ENCODE peak calls at places on chromosomes 3 and 15, in eight cellular contexts. One of them, this sample, is unnamed.

GRCh38 chr3:139189943-139190342 is 145.3 kb upstream of the PRR23C start:
- DNase-seq in fibroblast of the aortic adventitia: no peak
- DNase-seq in left colon: no peak
- DNase-seq in retinal pigment epithelial cell: no peak
- DNase-seq in kidney tubule cell: no peak
- DNase-seq in stimulated activated naive B cell treated with anti-CD40 and anti-IgM and Interleukin-4, amounts not matched to agents 10 μg/mL and 1 μg/mL and 100 μg/mL, for 72 hours: no peak
- DNase-seq in GM13976: no peak
- DNase-seq in psoas muscle: no peak
- DNase-seq in this sample: no peak

GRCh38 chr15:74752011-74752410 is 3.4 kb downstream of the CYP1A2 start:
- DNase-seq in fibroblast of the aortic adventitia: no peak
- DNase-seq in left colon: no peak
- DNase-seq in retinal pigment epithelial cell: no peak
- DNase-seq in kidney tubule cell: no peak
- DNase-seq in stimulated activated naive B cell treated with anti-CD40 and anti-IgM and Interleukin-4, amounts not matched to agents 10 μg/mL and 1 μg/mL and 100 μg/mL, for 72 hours: no peak
- DNase-seq in GM13976: no peak
- DNase-seq in psoas muscle: no peak
- DNase-seq in this sample: no peak

GRCh38 chr15:97410907-97411575 is 549.5 kb upstream of the ARRDC4 start:
- DNase-seq in fibroblast of the aortic adventitia: no peak
- DNase-seq in left colon: peak; percentile 39
- DNase-seq in retinal pigment epithelial cell: no peak
- DNase-seq in kidney tubule cell: no peak
- DNase-seq in stimulated activated naive B cell treated with anti-CD40 and anti-IgM and Interleukin-4, amounts not matched to agents 10 μg/mL and 1 μg/mL and 100 μg/mL, for 72 hours: no peak
- DNase-seq in GM13976: no peak
- DNase-seq in psoas muscle: no peak
- DNase-seq in this sample: no peak

GRCh38 chr15:81188354-81188753 is 8.3 kb upstream of the IL16 start:
- DNase-seq in fibroblast of the aortic adventitia: no peak
- DNase-seq in left colon: no peak
- DNase-seq in retinal pigment epithelial cell: no peak
- DNase-seq in kidney tubule cell: no peak
- DNase-seq in stimulated activated naive B cell treated with anti-CD40 and anti-IgM and Interleukin-4, amounts not matched to agents 10 μg/mL and 1 μg/mL and 100 μg/mL, for 72 hours: no peak
- DNase-seq in GM13976: no peak
- DNase-seq in psoas muscle: no peak
- DNase-seq in this sample: no peak

GRCh38 chr3:13887746-13888300 is 8.0 kb upstream of the WNT7A start:
- DNase-seq in fibroblast of the aortic adventitia: no peak
- DNase-seq in left colon: no peak
- DNase-seq in retinal pigment epithelial cell: no peak
- DNase-seq in kidney tubule cell: no peak
- DNase-seq in stimulated activated naive B cell treated with anti-CD40 and anti-IgM and Interleukin-4, amounts not matched to agents 10 μg/mL and 1 μg/mL and 100 μg/mL, for 72 hours: no peak
- DNase-seq in GM13976: no peak
- DNase-seq in psoas muscle: no peak
- DNase-seq in this sample: no peak

GRCh38 chr3:194738254-194739093 is 52.8 kb downstream of the FAM43A start:
- DNase-seq in fibroblast of the aortic adventitia: peak; percentile 65
- DNase-seq in left colon: no peak
- DNase-seq in retinal pigment epithelial cell: peak; percentile 20
- DNase-seq in kidney tubule cell: peak; percentile 80
- DNase-seq in stimulated activated naive B cell treated with anti-CD40 and anti-IgM and Interleukin-4, amounts not matched to agents 10 μg/mL and 1 μg/mL and 100 μg/mL, for 72 hours: no peak
- DNase-seq in GM13976: no peak
- DNase-seq in psoas muscle: peak; percentile 63
- DNase-seq in this sample: no peak

GRCh38 chr3:60998855-60999254 is 252.4 kb downstream of the FHIT start:
- DNase-seq in fibroblast of the aortic adventitia: no peak
- DNase-seq in left colon: no peak
- DNase-seq in retinal pigment epithelial cell: no peak
- DNase-seq in kidney tubule cell: no peak
- DNase-seq in stimulated activated naive B cell treated with anti-CD40 and anti-IgM and Interleukin-4, amounts not matched to agents 10 μg/mL and 1 μg/mL and 100 μg/mL, for 72 hours: no peak
- DNase-seq in GM13976: no peak
- DNase-seq in psoas muscle: no peak
- DNase-seq in this sample: no peak

GRCh38 chr15:53193149-53193548 is 403.0 kb upstream of the ONECUT1 start:
- DNase-seq in fibroblast of the aortic adventitia: peak; percentile 1
- DNase-seq in left colon: no peak
- DNase-seq in retinal pigment epithelial cell: no peak
- DNase-seq in kidney tubule cell: peak; percentile 20
- DNase-seq in stimulated activated naive B cell treated with anti-CD40 and anti-IgM and Interleukin-4, amounts not matched to agents 10 μg/mL and 1 μg/mL and 100 μg/mL, for 72 hours: no peak
- DNase-seq in GM13976: peak; percentile 21
- DNase-seq in psoas muscle: no peak
- DNase-seq in this sample: no peak

GRCh38 chr15:42737529-42738328 is 801 bp upstream of the CDAN1 start:
- DNase-seq in fibroblast of the aortic adventitia: peak; percentile 48
- DNase-seq in left colon: peak; percentile 69
- DNase-seq in retinal pigment epithelial cell: no peak
- DNase-seq in kidney tubule cell: peak; percentile 22
- DNase-seq in stimulated activated naive B cell treated with anti-CD40 and anti-IgM and Interleukin-4, amounts not matched to agents 10 μg/mL and 1 μg/mL and 100 μg/mL, for 72 hours: no peak
- DNase-seq in GM13976: no peak
- DNase-seq in psoas muscle: no peak
- DNase-seq in this sample: no peak

GRCh38 chr15:90038639-90039095 is 37.5 kb downstream of the ZNF710 start:
- DNase-seq in fibroblast of the aortic adventitia: no peak
- DNase-seq in left colon: no peak
- DNase-seq in retinal pigment epithelial cell: no peak
- DNase-seq in kidney tubule cell: no peak
- DNase-seq in stimulated activated naive B cell treated with anti-CD40 and anti-IgM and Interleukin-4, amounts not matched to agents 10 μg/mL and 1 μg/mL and 100 μg/mL, for 72 hours: no peak
- DNase-seq in GM13976: no peak
- DNase-seq in psoas muscle: peak; percentile 1
- DNase-seq in this sample: no peak

GRCh38 chr3:123384256-123384655 is 64.6 kb downstream of the ADCY5 start:
- DNase-seq in fibroblast of the aortic adventitia: no peak
- DNase-seq in left colon: no peak
- DNase-seq in retinal pigment epithelial cell: no peak
- DNase-seq in kidney tubule cell: no peak
- DNase-seq in stimulated activated naive B cell treated with anti-CD40 and anti-IgM and Interleukin-4, amounts not matched to agents 10 μg/mL and 1 μg/mL and 100 μg/mL, for 72 hours: no peak
- DNase-seq in GM13976: no peak
- DNase-seq in psoas muscle: no peak
- DNase-seq in this sample: no peak

GRCh38 chr15:25734680-25735355 is 128.3 kb downstream of the ATP10A start:
- DNase-seq in fibroblast of the aortic adventitia: no peak
- DNase-seq in left colon: no peak
- DNase-seq in retinal pigment epithelial cell: no peak
- DNase-seq in kidney tubule cell: no peak
- DNase-seq in stimulated activated naive B cell treated with anti-CD40 and anti-IgM and Interleukin-4, amounts not matched to agents 10 μg/mL and 1 μg/mL and 100 μg/mL, for 72 hours: no peak
- DNase-seq in GM13976: no peak
- DNase-seq in psoas muscle: no peak
- DNase-seq in this sample: peak; percentile 5

GRCh38 chr3:67635806-67636205 is 18.6 kb downstream of the SUCLG2 start:
- DNase-seq in fibroblast of the aortic adventitia: peak; percentile 21
- DNase-seq in left colon: no peak
- DNase-seq in retinal pigment epithelial cell: no peak
- DNase-seq in kidney tubule cell: peak; percentile 14
- DNase-seq in stimulated activated naive B cell treated with anti-CD40 and anti-IgM and Interleukin-4, amounts not matched to agents 10 μg/mL and 1 μg/mL and 100 μg/mL, for 72 hours: no peak
- DNase-seq in GM13976: no peak
- DNase-seq in psoas muscle: no peak
- DNase-seq in this sample: no peak

GRCh38 chr3:122123885-122124284 is 59.6 kb upstream of the CASR start:
- DNase-seq in fibroblast of the aortic adventitia: no peak
- DNase-seq in left colon: no peak
- DNase-seq in retinal pigment epithelial cell: no peak
- DNase-seq in kidney tubule cell: peak; percentile 82
- DNase-seq in stimulated activated naive B cell treated with anti-CD40 and anti-IgM and Interleukin-4, amounts not matched to agents 10 μg/mL and 1 μg/mL and 100 μg/mL, for 72 hours: no peak
- DNase-seq in GM13976: no peak
- DNase-seq in psoas muscle: no peak
- DNase-seq in this sample: no peak

GRCh38 chr3:69081583-69082262 is 1.6 kb upstream of the UBA3 start:
- DNase-seq in fibroblast of the aortic adventitia: no peak
- DNase-seq in left colon: no peak
- DNase-seq in retinal pigment epithelial cell: peak; percentile 47
- DNase-seq in kidney tubule cell: peak; percentile 66
- DNase-seq in stimulated activated naive B cell treated with anti-CD40 and anti-IgM and Interleukin-4, amounts not matched to agents 10 μg/mL and 1 μg/mL and 100 μg/mL, for 72 hours: no peak
- DNase-seq in GM13976: no peak
- DNase-seq in psoas muscle: no peak
- DNase-seq in this sample: no peak

GRCh38 chr3:143608966-143609365 is 239.3 kb downstream of the SLC9A9 start:
- DNase-seq in fibroblast of the aortic adventitia: peak; percentile 4
- DNase-seq in left colon: no peak
- DNase-seq in retinal pigment epithelial cell: no peak
- DNase-seq in kidney tubule cell: peak; percentile 32
- DNase-seq in stimulated activated naive B cell treated with anti-CD40 and anti-IgM and Interleukin-4, amounts not matched to agents 10 μg/mL and 1 μg/mL and 100 μg/mL, for 72 hours: no peak
- DNase-seq in GM13976: no peak
- DNase-seq in psoas muscle: no peak
- DNase-seq in this sample: no peak

GRCh38 chr3:33826206-33826605 is 27.8 kb downstream of the PDCD6IP start:
- DNase-seq in fibroblast of the aortic adventitia: peak; percentile 29
- DNase-seq in left colon: no peak
- DNase-seq in retinal pigment epithelial cell: no peak
- DNase-seq in kidney tubule cell: no peak
- DNase-seq in stimulated activated naive B cell treated with anti-CD40 and anti-IgM and Interleukin-4, amounts not matched to agents 10 μg/mL and 1 μg/mL and 100 μg/mL, for 72 hours: no peak
- DNase-seq in GM13976: no peak
- DNase-seq in psoas muscle: no peak
- DNase-seq in this sample: no peak

GRCh38 chr15:74317820-74318375 is 49.5 kb downstream of the CYP11A1 start:
- DNase-seq in fibroblast of the aortic adventitia: peak; percentile 98
- DNase-seq in left colon: peak; percentile 40
- DNase-seq in retinal pigment epithelial cell: no peak
- DNase-seq in kidney tubule cell: peak; percentile 71
- DNase-seq in stimulated activated naive B cell treated with anti-CD40 and anti-IgM and Interleukin-4, amounts not matched to agents 10 μg/mL and 1 μg/mL and 100 μg/mL, for 72 hours: no peak
- DNase-seq in GM13976: no peak
- DNase-seq in psoas muscle: peak; percentile 84
- DNase-seq in this sample: peak; percentile 40

GRCh38 chr3:192188218-192188835 is 539.0 kb downstream of the FGF12 start:
- DNase-seq in fibroblast of the aortic adventitia: peak; percentile 25
- DNase-seq in left colon: peak; percentile 64
- DNase-seq in retinal pigment epithelial cell: peak; percentile 11
- DNase-seq in kidney tubule cell: peak; percentile 55
- DNase-seq in stimulated activated naive B cell treated with anti-CD40 and anti-IgM and Interleukin-4, amounts not matched to agents 10 μg/mL and 1 μg/mL and 100 μg/mL, for 72 hours: no peak
- DNase-seq in GM13976: peak; percentile 62
- DNase-seq in psoas muscle: peak; percentile 25
- DNase-seq in this sample: peak; percentile 35

GRCh38 chr15:31269961-31270575 is 56.6 kb upstream of the KLF13 start:
- DNase-seq in fibroblast of the aortic adventitia: no peak
- DNase-seq in left colon: peak; percentile 3
- DNase-seq in retinal pigment epithelial cell: no peak
- DNase-seq in kidney tubule cell: no peak
- DNase-seq in stimulated activated naive B cell treated with anti-CD40 and anti-IgM and Interleukin-4, amounts not matched to agents 10 μg/mL and 1 μg/mL and 100 μg/mL, for 72 hours: no peak
- DNase-seq in GM13976: no peak
- DNase-seq in psoas muscle: no peak
- DNase-seq in this sample: no peak

GRCh38 chr3:195558602-195559001 is 15.5 kb upstream of the PPP1R2 start:
- DNase-seq in fibroblast of the aortic adventitia: peak; percentile 41
- DNase-seq in left colon: peak; percentile 46
- DNase-seq in retinal pigment epithelial cell: no peak
- DNase-seq in kidney tubule cell: peak; percentile 82
- DNase-seq in stimulated activated naive B cell treated with anti-CD40 and anti-IgM and Interleukin-4, amounts not matched to agents 10 μg/mL and 1 μg/mL and 100 μg/mL, for 72 hours: no peak
- DNase-seq in GM13976: no peak
- DNase-seq in psoas muscle: peak; percentile 41
- DNase-seq in this sample: no peak

GRCh38 chr15:76035593-76035992 is 23.4 kb upstream of the NRG4 start:
- DNase-seq in fibroblast of the aortic adventitia: no peak
- DNase-seq in left colon: no peak
- DNase-seq in retinal pigment epithelial cell: no peak
- DNase-seq in kidney tubule cell: no peak
- DNase-seq in stimulated activated naive B cell treated with anti-CD40 and anti-IgM and Interleukin-4, amounts not matched to agents 10 μg/mL and 1 μg/mL and 100 μg/mL, for 72 hours: no peak
- DNase-seq in GM13976: no peak
- DNase-seq in psoas muscle: no peak
- DNase-seq in this sample: no peak

GRCh38 chr15:57752426-57752825 is 45.9 kb downstream of the POLR2M start:
- DNase-seq in fibroblast of the aortic adventitia: no peak
- DNase-seq in left colon: peak; percentile 13
- DNase-seq in retinal pigment epithelial cell: no peak
- DNase-seq in kidney tubule cell: no peak
- DNase-seq in stimulated activated naive B cell treated with anti-CD40 and anti-IgM and Interleukin-4, amounts not matched to agents 10 μg/mL and 1 μg/mL and 100 μg/mL, for 72 hours: no peak
- DNase-seq in GM13976: no peak
- DNase-seq in psoas muscle: no peak
- DNase-seq in this sample: no peak

GRCh38 chr15:46127361-46127874 is 492.6 kb downstream of the SQOR start:
- DNase-seq in fibroblast of the aortic adventitia: no peak
- DNase-seq in left colon: no peak
- DNase-seq in retinal pigment epithelial cell: no peak
- DNase-seq in kidney tubule cell: no peak
- DNase-seq in stimulated activated naive B cell treated with anti-CD40 and anti-IgM and Interleukin-4, amounts not matched to agents 10 μg/mL and 1 μg/mL and 100 μg/mL, for 72 hours: no peak
- DNase-seq in GM13976: no peak
- DNase-seq in psoas muscle: no peak
- DNase-seq in this sample: no peak

GRCh38 chr3:170055209-170055608 is 17.4 kb downstream of the GPR160 start:
- DNase-seq in fibroblast of the aortic adventitia: no peak
- DNase-seq in left colon: no peak
- DNase-seq in retinal pigment epithelial cell: no peak
- DNase-seq in kidney tubule cell: peak; percentile 93
- DNase-seq in stimulated activated naive B cell treated with anti-CD40 and anti-IgM and Interleukin-4, amounts not matched to agents 10 μg/mL and 1 μg/mL and 100 μg/mL, for 72 hours: peak; percentile 39
- DNase-seq in GM13976: peak; percentile 51
- DNase-seq in psoas muscle: no peak
- DNase-seq in this sample: no peak

GRCh38 chr3:138082992-138083386 is 32.4 kb downstream of the DZIP1L start:
- DNase-seq in fibroblast of the aortic adventitia: no peak
- DNase-seq in left colon: no peak
- DNase-seq in retinal pigment epithelial cell: no peak
- DNase-seq in kidney tubule cell: no peak
- DNase-seq in stimulated activated naive B cell treated with anti-CD40 and anti-IgM and Interleukin-4, amounts not matched to agents 10 μg/mL and 1 μg/mL and 100 μg/mL, for 72 hours: no peak
- DNase-seq in GM13976: no peak
- DNase-seq in psoas muscle: no peak
- DNase-seq in this sample: no peak

GRCh38 chr3:171256445-171257250 is 203.6 kb downstream of the TNIK start:
- DNase-seq in fibroblast of the aortic adventitia: peak; percentile 29
- DNase-seq in left colon: no peak
- DNase-seq in retinal pigment epithelial cell: no peak
- DNase-seq in kidney tubule cell: peak; percentile 26
- DNase-seq in stimulated activated naive B cell treated with anti-CD40 and anti-IgM and Interleukin-4, amounts not matched to agents 10 μg/mL and 1 μg/mL and 100 μg/mL, for 72 hours: no peak
- DNase-seq in GM13976: no peak
- DNase-seq in psoas muscle: no peak
- DNase-seq in this sample: no peak

GRCh38 chr15:60757831-60758570 is 279.1 kb upstream of the ICE2 start:
- DNase-seq in fibroblast of the aortic adventitia: no peak
- DNase-seq in left colon: no peak
- DNase-seq in retinal pigment epithelial cell: no peak
- DNase-seq in kidney tubule cell: peak; percentile 58
- DNase-seq in stimulated activated naive B cell treated with anti-CD40 and anti-IgM and Interleukin-4, amounts not matched to agents 10 μg/mL and 1 μg/mL and 100 μg/mL, for 72 hours: no peak
- DNase-seq in GM13976: no peak
- DNase-seq in psoas muscle: no peak
- DNase-seq in this sample: no peak